ENCODE peak calls at places on chromosomes 13 and 19, in four cellular contexts. One of them, this sample, is unnamed.
A peak's percentile ranks its signal among the peaks of the same experiment; 100 is the strongest.

GRCh38 chr19:46606019-46606418 is 4.9 kb downstream of the CALM3 start:
- DNase-seq in K562: no peak
- DNase-seq in WTC11: peak; percentile 9
- DNase-seq in SK-N-SH: no peak
- DNase-seq in this sample: no peak

GRCh38 chr13:51249254-51249653 is 27.1 kb downstream of the FAM124A start:
- DNase-seq in K562: no peak
- DNase-seq in WTC11: no peak
- DNase-seq in SK-N-SH: no peak
- DNase-seq in this sample: no peak

GRCh38 chr19:48928164-48929005 is 5.1 kb upstream of the DHDH start:
- DNase-seq in K562: no peak
- DNase-seq in WTC11: no peak
- DNase-seq in SK-N-SH: no peak
- DNase-seq in this sample: no peak

GRCh38 chr19:13096968-13097330 is 5.7 kb downstream of the LYL1 start:
- DNase-seq in K562: peak; percentile 44
- DNase-seq in WTC11: no peak
- DNase-seq in SK-N-SH: no peak
- DNase-seq in this sample: no peak

GRCh38 chr19:53730391-53730790 is 93.7 kb downstream of the NLRP12 start:
- DNase-seq in K562: no peak
- DNase-seq in WTC11: no peak
- DNase-seq in SK-N-SH: no peak
- DNase-seq in this sample: no peak

GRCh38 chr19:33689886-33690285 is 68.1 kb downstream of the CHST8 start:
- DNase-seq in K562: no peak
- DNase-seq in WTC11: no peak
- DNase-seq in SK-N-SH: peak; percentile 85
- DNase-seq in this sample: no peak

GRCh38 chr19:45125975-45126493 is 33.1 kb downstream of the PPP1R37 start:
- DNase-seq in K562: peak; percentile 82
- DNase-seq in WTC11: peak; percentile 90
- DNase-seq in SK-N-SH: peak; percentile 68
- DNase-seq in this sample: no peak

GRCh38 chr13:112619730-112620639 is 32.0 kb upstream of the TUBGCP3 start:
- DNase-seq in K562: peak; percentile 24
- DNase-seq in WTC11: peak; percentile 47
- DNase-seq in SK-N-SH: no peak
- DNase-seq in this sample: no peak

GRCh38 chr13:48535791-48536190 is 2.9 kb upstream of the RCBTB2 start:
- DNase-seq in K562: no peak
- DNase-seq in WTC11: no peak
- DNase-seq in SK-N-SH: no peak
- DNase-seq in this sample: no peak

GRCh38 chr13:40672310-40673060 is 6.0 kb upstream of the FOXO1 start:
- DNase-seq in K562: peak; percentile 85
- DNase-seq in WTC11: no peak
- DNase-seq in SK-N-SH: peak; percentile 59
- DNase-seq in this sample: no peak

GRCh38 chr13:50358221-50358620 is 343.0 kb downstream of the KCNRG start:
- DNase-seq in K562: no peak
- DNase-seq in WTC11: no peak
- DNase-seq in SK-N-SH: peak; percentile 8
- DNase-seq in this sample: no peak

GRCh38 chr19:2021453-2022140 is 6.1 kb upstream of the BTBD2 start:
- DNase-seq in K562: no peak
- DNase-seq in WTC11: no peak
- DNase-seq in SK-N-SH: no peak
- DNase-seq in this sample: no peak

GRCh38 chr13:28486144-28486543 is 8.8 kb downstream of the FLT1 start:
- DNase-seq in K562: no peak
- DNase-seq in WTC11: no peak
- DNase-seq in SK-N-SH: no peak
- DNase-seq in this sample: no peak

GRCh38 chr19:31317542-31317941 is 31.7 kb downstream of the TSHZ3 start:
- DNase-seq in K562: no peak
- DNase-seq in WTC11: no peak
- DNase-seq in SK-N-SH: no peak
- DNase-seq in this sample: no peak

GRCh38 chr13:112587767-112588489 is at the start of gene TUBGCP3:
- DNase-seq in K562: peak; percentile 86
- DNase-seq in WTC11: peak; percentile 82
- DNase-seq in SK-N-SH: peak; percentile 97
- DNase-seq in this sample: no peak

GRCh38 chr19:4984106-4984380 is 15.1 kb downstream of the KDM4B start:
- DNase-seq in K562: no peak
- DNase-seq in WTC11: no peak
- DNase-seq in SK-N-SH: no peak
- DNase-seq in this sample: no peak

GRCh38 chr19:35555301-35556005 is 8.0 kb downstream of the ATP4A start:
- DNase-seq in K562: peak; percentile 72
- DNase-seq in WTC11: peak; percentile 76
- DNase-seq in SK-N-SH: peak; percentile 84
- DNase-seq in this sample: no peak

GRCh38 chr13:46057251-46058015 is 4.9 kb upstream of the ZC3H13 start:
- DNase-seq in K562: no peak
- DNase-seq in WTC11: no peak
- DNase-seq in SK-N-SH: no peak
- DNase-seq in this sample: no peak

GRCh38 chr13:71624641-71625040 is 242.4 kb downstream of the DACH1 start:
- DNase-seq in K562: no peak
- DNase-seq in WTC11: no peak
- DNase-seq in SK-N-SH: no peak
- DNase-seq in this sample: no peak

GRCh38 chr19:5678071-5678682 is 2.1 kb downstream of the MICOS13 start:
- DNase-seq in K562: no peak
- DNase-seq in WTC11: no peak
- DNase-seq in SK-N-SH: no peak
- DNase-seq in this sample: no peak

GRCh38 chr13:104014803-104015645 is 948.8 kb upstream of the SLC10A2 start:
- DNase-seq in K562: no peak
- DNase-seq in WTC11: no peak
- DNase-seq in SK-N-SH: no peak
- DNase-seq in this sample: no peak

GRCh38 chr19:797528-798414 is 519 bp downstream of the PTBP1 start:
- DNase-seq in K562: peak; percentile 95
- DNase-seq in WTC11: peak; percentile 82
- DNase-seq in SK-N-SH: peak; percentile 98
- DNase-seq in this sample: peak; percentile 32

GRCh38 chr19:27772059-27772458 is 1440.9 kb downstream of the UQCRFS1 start:
- DNase-seq in K562: no peak
- DNase-seq in WTC11: no peak
- DNase-seq in SK-N-SH: no peak
- DNase-seq in this sample: no peak

GRCh38 chr19:10399878-10400277 is 3.5 kb downstream of the CDC37 start:
- DNase-seq in K562: no peak
- DNase-seq in WTC11: no peak
- DNase-seq in SK-N-SH: no peak
- DNase-seq in this sample: no peak

DNA sequence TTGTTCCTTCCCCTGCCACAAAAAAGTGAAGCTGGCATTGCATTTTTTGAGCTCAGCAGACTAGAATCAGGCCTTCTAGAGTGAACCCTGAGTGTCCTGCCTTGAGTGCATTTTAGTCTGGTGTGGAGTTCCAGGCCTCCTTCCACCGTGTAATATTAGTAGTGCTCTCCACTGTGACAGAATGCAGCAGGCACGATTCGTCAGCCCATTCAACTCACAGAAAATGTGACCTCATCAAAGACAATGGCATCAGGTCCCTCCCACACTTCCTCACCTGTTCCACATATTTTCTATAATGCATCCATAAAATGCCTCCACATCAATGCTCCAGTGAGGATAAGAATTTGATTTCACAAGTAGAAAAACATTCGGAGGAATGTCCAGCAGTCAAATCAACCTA is 227.6 kb downstream of the FGF9 start:
- DNase-seq in K562: no peak
- DNase-seq in WTC11: no peak
- DNase-seq in SK-N-SH: no peak
- DNase-seq in this sample: no peak
- TF ChIP-seq USF1 in K562: no peak
- TF ChIP-seq USF1 in WTC11: no peak
- TF ChIP-seq USF1 in SK-N-SH: no peak
- TF ChIP-seq USF1 in this sample: no peak

GRCh38 chr13:66581691-66582090 is 648.4 kb downstream of the PCDH9 start:
- DNase-seq in K562: no peak
- DNase-seq in WTC11: no peak
- DNase-seq in SK-N-SH: no peak
- DNase-seq in this sample: no peak
- TF ChIP-seq USF1 in K562: no peak
- TF ChIP-seq USF1 in WTC11: no peak
- TF ChIP-seq USF1 in SK-N-SH: no peak
- TF ChIP-seq USF1 in this sample: no peak

DNA sequence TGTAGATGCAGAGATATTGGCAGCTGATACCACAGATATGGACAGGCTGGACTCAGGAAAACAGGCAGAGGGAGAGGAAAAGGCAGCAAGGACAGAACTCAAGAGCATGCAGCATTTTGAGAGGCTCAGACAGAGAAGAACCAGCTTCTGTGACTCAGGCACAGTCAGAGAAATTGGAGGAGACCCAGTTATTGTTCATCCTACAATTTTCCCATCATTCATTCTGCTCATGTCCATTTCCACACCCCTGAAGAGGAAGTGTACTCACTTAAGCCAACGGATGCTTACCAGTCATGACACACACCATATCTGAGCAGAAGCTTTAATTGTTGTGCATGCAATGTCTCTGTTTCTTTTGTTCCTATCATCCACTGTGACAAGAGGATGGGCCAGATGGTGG is 359.8 kb upstream of the HTR2A start:
- DNase-seq in K562: no peak
- DNase-seq in WTC11: no peak
- DNase-seq in SK-N-SH: no peak
- DNase-seq in this sample: no peak
- TF ChIP-seq USF1 in K562: no peak
- TF ChIP-seq USF1 in WTC11: no peak
- TF ChIP-seq USF1 in SK-N-SH: no peak
- TF ChIP-seq USF1 in this sample: no peak

GRCh38 chr19:3224346-3225325 is at the start of gene CELF5:
- DNase-seq in K562: peak; percentile 72
- DNase-seq in WTC11: peak; percentile 68
- DNase-seq in SK-N-SH: peak; percentile 99
- DNase-seq in this sample: no peak
- TF ChIP-seq USF1 in K562: no peak
- TF ChIP-seq USF1 in WTC11: no peak
- TF ChIP-seq USF1 in SK-N-SH: no peak
- TF ChIP-seq USF1 in this sample: no peak

GRCh38 chr19:40141546-40141945 is 49.7 kb upstream of the MAP3K10 start:
- DNase-seq in K562: no peak
- DNase-seq in WTC11: no peak
- DNase-seq in SK-N-SH: no peak
- DNase-seq in this sample: no peak
- TF ChIP-seq USF1 in K562: no peak
- TF ChIP-seq USF1 in WTC11: no peak
- TF ChIP-seq USF1 in SK-N-SH: no peak
- TF ChIP-seq USF1 in this sample: no peak

GRCh38 chr13:25833761-25834160 is 218.1 kb downstream of the SHISA2 start:
- DNase-seq in K562: no peak
- DNase-seq in WTC11: no peak
- DNase-seq in SK-N-SH: no peak
- DNase-seq in this sample: no peak
- TF ChIP-seq USF1 in K562: no peak
- TF ChIP-seq USF1 in WTC11: no peak
- TF ChIP-seq USF1 in SK-N-SH: no peak
- TF ChIP-seq USF1 in this sample: no peak

This sample was measured in GM12878.